ENCODE peak calls at places on chromosome 17, in four cellular contexts. Z, D, X and U are unnamed samples.

GRCh38 chr17:73757324-73757942 is 113.2 kb upstream of the SDK2 start:
- DNase-seq in X (no peak), D (no peak), Z (no peak), U (no peak)

GRCh38 chr17:27893834-27894503 is 804 bp upstream of the LYRM9 start:
- DNase-seq in X (no peak), D (no peak), Z (no peak), U (no peak)

GRCh38 chr17:43661699-43662431 is at the start of gene MEOX1:
- DNase-seq in D (no peak), Z (no peak), X (peak; percentile 71), U (no peak)

GRCh38 chr17:27593232-27593856 is 37.6 kb upstream of the LGALS9 start:
- DNase-seq in X (no peak), D (no peak), Z (peak; percentile 60), U (no peak)

GRCh38 chr17:48630925-48631692 is 5.0 kb upstream of the HOXB9 start:
- DNase-seq in X (no peak), D (no peak), Z (no peak), U (no peak)

GRCh38 chr17:28230011-28230410 is 89.0 kb upstream of the TMEM97 start:
- DNase-seq in Z (peak; percentile 37), D (no peak), X (no peak), U (no peak)

GRCh38 chr17:7133424-7133823 is 18.8 kb upstream of the ASGR2 start:
- DNase-seq in D (peak; percentile 73), X (no peak), Z (peak; percentile 81), U (no peak)

GRCh38 chr17:62626719-62627218 is 701 bp upstream of the MRC2 start:
- DNase-seq in X (peak; percentile 40), Z (no peak), D (peak; percentile 84), U (no peak)

GRCh38 chr17:32627233-32628008 is 140.6 kb downstream of the CDK5R1 start:
- DNase-seq in Z (no peak), X (no peak), D (no peak), U (no peak)

GRCh38 chr17:52027620-52028019 is 130.9 kb downstream of the CA10 start:
- DNase-seq in Z (no peak), D (no peak), X (peak; percentile 66), U (no peak)

GRCh38 chr17:31663576-31663975 is 195.5 kb downstream of the COPRS start:
- DNase-seq in D (no peak), X (no peak), Z (no peak), U (no peak)

GRCh38 chr17:76793775-76794174 is 55.9 kb downstream of the MFSD11 start:
- DNase-seq in X (no peak), Z (peak; percentile 4), D (no peak), U (no peak)

GRCh38 chr17:60896996-60897395 is 219.3 kb downstream of the BCAS3 start:
- DNase-seq in Z (no peak), D (no peak), X (no peak), U (no peak)

GRCh38 chr17:41692722-41693521 is 4.2 kb downstream of the EIF1 start:
- DNase-seq in Z (no peak), D (no peak), X (no peak), U (no peak)

GRCh38 chr17:15092762-15093161 is 172.4 kb downstream of the PMP22 start:
- DNase-seq in D (no peak), Z (no peak), X (peak; percentile 49), U (no peak)

GRCh38 chr17:28728364-28729200 is at the start of gene NEK8:
- DNase-seq in X (peak; percentile 95), Z (peak; percentile 99), D (peak; percentile 99), U (peak; percentile 99)

GRCh38 chr17:31558748-31559646 is 167.5 kb downstream of the RAB11FIP4 start:
- DNase-seq in X (peak; percentile 85), Z (peak; percentile 94), D (peak; percentile 88), U (peak; percentile 94)

GRCh38 chr17:57899822-57900221 is 50.0 kb upstream of the MRPS23 start:
- DNase-seq in D (no peak), Z (peak; percentile 88), X (no peak), U (no peak)

GRCh38 chr17:80169784-80170500 is at the start of gene CARD14:
- DNase-seq in X (peak; percentile 72), Z (no peak), D (no peak), U (no peak)

GRCh38 chr17:5502552-5502951 is 16.2 kb downstream of the MIS12 start:
- DNase-seq in D (no peak), Z (no peak), X (no peak), U (no peak)

GRCh38 chr17:45031231-45032149 is 19.9 kb downstream of the DCAKD start:
- DNase-seq in X (no peak), D (no peak), Z (no peak), U (no peak)

GRCh38 chr17:80716986-80717385 is 172.3 kb downstream of the RPTOR start:
- DNase-seq in Z (no peak), D (no peak), X (no peak), U (no peak)

DNA sequence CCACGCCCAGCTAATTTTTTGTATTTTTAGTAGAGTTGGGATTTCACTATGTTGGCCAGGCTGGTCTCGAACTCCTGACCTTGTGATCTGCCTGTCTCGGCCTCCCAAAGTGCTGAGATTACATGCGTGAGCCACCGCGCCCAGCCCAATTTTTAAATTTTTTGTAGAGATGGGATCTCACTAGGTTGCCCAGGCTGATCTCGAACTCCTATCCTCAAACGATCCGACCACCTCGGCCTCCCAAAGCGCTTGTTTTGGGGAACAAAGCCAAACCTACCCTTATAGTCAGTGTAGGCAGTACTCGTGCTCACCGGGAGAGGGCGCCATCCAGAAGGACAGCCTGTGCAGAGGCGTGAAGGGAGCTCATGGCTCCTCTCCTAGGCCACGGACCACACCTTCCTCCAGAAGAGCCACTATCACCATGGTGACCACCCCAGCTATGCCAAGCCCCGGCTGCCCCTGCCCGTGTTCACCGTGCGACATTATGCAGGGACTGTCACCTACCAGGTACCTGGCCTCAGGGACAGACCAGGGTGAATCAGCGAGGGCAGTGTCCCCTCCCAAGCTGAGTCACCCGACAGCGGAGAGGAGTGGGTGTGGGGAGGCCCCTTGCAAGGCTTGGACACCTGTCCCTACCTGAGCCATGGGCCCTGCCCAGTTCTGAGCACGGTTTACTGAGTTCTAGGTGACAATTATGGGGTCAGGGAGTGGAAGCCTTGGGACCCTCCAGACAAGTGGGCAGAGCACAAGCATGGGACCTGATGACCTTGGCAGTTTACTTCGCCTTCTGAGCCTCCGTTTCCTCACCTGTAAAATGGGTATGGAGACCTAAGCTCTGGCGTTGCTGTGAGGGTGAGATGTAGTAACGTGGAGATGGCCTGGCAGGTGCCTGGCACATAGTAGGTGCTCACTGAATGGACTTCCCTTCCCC is 13.7 kb downstream of the MYO15B start:
- DNase-seq in D (no peak), Z (peak; percentile 87), X (peak; percentile 43), U (no peak)
- TF ChIP-seq CTCF in D (peak; percentile 36), Z (peak; percentile 47), X (peak; percentile 80), U (peak; percentile 65)

GRCh38 chr17:33651631-33652030 is 358.5 kb upstream of the ASIC2 start:
- DNase-seq in D (peak; percentile 46), Z (no peak), X (peak; percentile 7), U (no peak)
- TF ChIP-seq CTCF in D (no peak), Z (no peak), X (no peak), U (no peak)

GRCh38 chr17:47063475-47063874 is 84.4 kb upstream of the RPRML start:
- DNase-seq in D (no peak), X (no peak), Z (no peak), U (no peak)

GRCh38 chr17:47066095-47066494 is 87.0 kb upstream of the RPRML start:
- DNase-seq in D (no peak), Z (no peak), X (no peak), U (no peak)

GRCh38 chr17:47072881-47073280 is 93.8 kb upstream of the RPRML start:
- DNase-seq in D (no peak), X (no peak), Z (no peak), U (no peak)

GRCh38 chr17:47064684-47065083 is 85.6 kb upstream of the RPRML start:
- DNase-seq in D (no peak), X (no peak), Z (no peak), U (no peak)

DNA sequence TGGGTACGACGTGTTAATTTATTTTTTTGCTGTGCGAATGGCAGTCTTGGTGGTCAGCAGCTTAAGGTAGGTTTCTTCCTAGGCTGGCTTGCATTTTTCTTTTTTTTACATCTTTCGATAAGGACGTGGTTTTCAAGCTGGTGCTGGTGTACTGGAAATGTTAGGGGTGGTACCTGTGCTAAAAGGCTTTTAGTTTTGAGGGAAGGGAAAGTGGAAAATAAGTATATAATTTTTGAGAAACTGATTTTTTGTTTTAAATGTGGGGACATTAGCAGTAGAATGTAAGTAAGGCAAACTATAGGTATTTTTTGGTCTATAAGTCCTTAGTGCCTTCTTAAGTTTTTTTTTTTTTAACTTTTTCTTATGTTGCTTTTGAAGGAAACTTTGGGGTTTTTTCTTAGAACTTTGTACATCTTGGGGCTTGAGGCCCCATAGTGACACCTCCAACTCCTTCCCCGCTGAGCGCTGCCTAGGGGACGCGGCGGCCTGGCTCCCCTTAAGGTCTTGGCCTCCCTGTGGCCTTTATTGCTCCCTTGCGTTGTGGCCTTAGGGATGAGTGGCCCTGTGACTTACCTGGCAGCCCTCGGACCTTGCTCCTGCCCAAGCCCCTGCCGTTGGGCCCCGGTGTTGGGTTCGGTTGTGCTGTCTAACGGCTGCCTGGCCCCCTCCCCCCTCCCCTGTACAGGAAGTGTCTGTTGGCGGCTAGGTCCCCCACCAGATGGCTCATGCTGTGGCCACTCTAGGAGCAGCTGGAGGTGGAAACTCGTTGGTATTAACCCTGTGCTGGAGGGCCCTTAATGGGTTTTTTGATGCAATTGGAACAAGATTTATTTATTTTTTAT is 88.0 kb upstream of the RPRML start:
- DNase-seq in Z (peak; percentile 90), D (peak; percentile 86), X (peak; percentile 95), U (peak; percentile 87)
- TF ChIP-seq CTCF in Z (no peak), D (no peak), X (no peak), U (peak; percentile 20)

DNA sequence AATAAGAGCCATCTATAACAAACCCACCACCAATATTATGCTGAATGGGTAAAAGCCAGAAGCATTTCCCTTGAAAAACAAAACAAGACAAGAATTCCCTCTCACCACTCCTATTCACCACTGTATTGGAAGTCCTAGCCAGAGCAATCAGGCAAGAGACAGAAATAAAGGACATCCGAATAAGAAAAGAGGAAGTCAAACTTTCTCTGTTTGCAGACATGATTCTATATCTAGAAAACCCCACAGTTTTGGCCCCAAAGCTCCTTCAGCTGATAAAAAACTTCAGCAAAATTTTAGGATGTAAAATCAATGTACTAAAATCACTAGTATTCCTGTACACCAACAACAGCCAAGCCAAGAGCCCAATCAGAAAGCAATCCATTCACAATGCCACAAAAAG is 271.8 kb upstream of the AXIN2 start:
- DNase-seq in X (no peak), D (no peak), Z (no peak), U (no peak)
- TF ChIP-seq CTCF in X (no peak), D (no peak), Z (no peak), U (no peak)